ENCODE peak calls at places on chromosomes 12 and 14, in ten cellular contexts. X is cardiac muscle cell; F is K562; C is effector memory CD4-positive, alpha-beta T cell; O is right cardiac atrium; K is PC-3; N is uterus; Q is small intestine; R is mesenchymal stem cell; E is CD8-positive, alpha-beta T cell. P is an unnamed sample.
A peak's percentile ranks its signal among the peaks of the same experiment; 100 is the strongest.

GRCh38 chr14:80456200-80456599 is 244.9 kb upstream of the DIO2 start:
- DNase-seq in E (no peak), R (peak; percentile 39), Q (no peak), C (no peak), N (no peak), K (peak; percentile 52), X (peak; percentile 47), O (no peak), F (no peak), P (no peak)

GRCh38 chr12:101010881-101011280 is 199.2 kb downstream of the SLC5A8 start:
- DNase-seq in R (no peak), O (no peak), Q (no peak), F (no peak), K (no peak), E (no peak), N (no peak), X (no peak), C (no peak), P (no peak)

GRCh38 chr12:23141335-23141734 is 516.4 kb downstream of the ETNK1 start:
- DNase-seq in R (no peak), K (no peak), E (no peak), Q (no peak), N (no peak), X (no peak), F (no peak), C (no peak), O (no peak), P (no peak)

GRCh38 chr14:49863483-49864262 is 11.1 kb upstream of the NEMF start:
- DNase-seq in C (no peak), N (no peak), R (peak; percentile 29), X (no peak), Q (peak; percentile 37), E (no peak), F (peak; percentile 44), O (no peak), K (no peak), P (no peak)

GRCh38 chr14:42703501-42703900 is 1096.8 kb downstream of the LRFN5 start:
- DNase-seq in F (no peak), N (no peak), O (no peak), R (no peak), E (no peak), C (no peak), Q (no peak), X (no peak), K (no peak), P (no peak)

GRCh38 chr14:91004987-91005386 is 55.5 kb downstream of the RPS6KA5 start:
- DNase-seq in C (no peak), F (no peak), X (no peak), E (no peak), Q (no peak), R (no peak), O (no peak), K (no peak), N (no peak), P (no peak)

GRCh38 chr12:8123124-8123888 is at the start of gene CLEC4A:
- DNase-seq in K (no peak), R (no peak), X (no peak), Q (no peak), C (no peak), O (no peak), E (no peak), N (no peak), F (no peak), P (no peak)

GRCh38 chr12:62722971-62723680 is 211.8 kb downstream of the PPM1H start:
- DNase-seq in Q (no peak), R (no peak), F (no peak), E (no peak), K (peak; percentile 64), C (no peak), O (no peak), N (no peak), X (no peak), P (no peak)

GRCh38 chr12:2633176-2633824 is 161.5 kb upstream of the FKBP4 start:
- DNase-seq in F (no peak), N (no peak), O (no peak), Q (peak; percentile 43), C (no peak), K (no peak), X (no peak), R (no peak), E (no peak), P (peak; percentile 61)

GRCh38 chr12:17108877-17109520 is 503.0 kb upstream of the LMO3 start:
- DNase-seq in N (no peak), Q (no peak), R (no peak), E (no peak), K (peak; percentile 62), X (no peak), O (no peak), F (no peak), C (no peak), P (no peak)

GRCh38 chr12:54830199-54830598 is 24.1 kb upstream of the MUCL1 start:
- DNase-seq in O (no peak), R (no peak), E (no peak), N (no peak), F (no peak), C (no peak), X (no peak), Q (no peak), K (no peak), P (no peak)

GRCh38 chr12:85280138-85280983 is at the start of gene ALX1:
- DNase-seq in Q (peak; percentile 42), E (no peak), C (no peak), R (peak; percentile 57), K (no peak), O (peak; percentile 43), F (no peak), N (peak; percentile 45), X (peak; percentile 17), P (no peak)

GRCh38 chr14:63178912-63179311 is 25.3 kb upstream of the RHOJ start:
- DNase-seq in R (no peak), F (no peak), N (no peak), K (peak; percentile 78), O (no peak), X (peak; percentile 48), Q (no peak), E (no peak), C (no peak), P (peak; percentile 82)
- H3K27ac ChIP-seq in R (no peak overlapping the region), F (no peak overlapping the region), N (peak overlapping the region; percentile 46), K (peak overlapping the region; percentile 75), O (no peak overlapping the region), X (no peak overlapping the region), Q (no peak overlapping the region), E (no peak overlapping the region), C (no peak overlapping the region), P (peak overlapping the region; percentile 80)

DNA sequence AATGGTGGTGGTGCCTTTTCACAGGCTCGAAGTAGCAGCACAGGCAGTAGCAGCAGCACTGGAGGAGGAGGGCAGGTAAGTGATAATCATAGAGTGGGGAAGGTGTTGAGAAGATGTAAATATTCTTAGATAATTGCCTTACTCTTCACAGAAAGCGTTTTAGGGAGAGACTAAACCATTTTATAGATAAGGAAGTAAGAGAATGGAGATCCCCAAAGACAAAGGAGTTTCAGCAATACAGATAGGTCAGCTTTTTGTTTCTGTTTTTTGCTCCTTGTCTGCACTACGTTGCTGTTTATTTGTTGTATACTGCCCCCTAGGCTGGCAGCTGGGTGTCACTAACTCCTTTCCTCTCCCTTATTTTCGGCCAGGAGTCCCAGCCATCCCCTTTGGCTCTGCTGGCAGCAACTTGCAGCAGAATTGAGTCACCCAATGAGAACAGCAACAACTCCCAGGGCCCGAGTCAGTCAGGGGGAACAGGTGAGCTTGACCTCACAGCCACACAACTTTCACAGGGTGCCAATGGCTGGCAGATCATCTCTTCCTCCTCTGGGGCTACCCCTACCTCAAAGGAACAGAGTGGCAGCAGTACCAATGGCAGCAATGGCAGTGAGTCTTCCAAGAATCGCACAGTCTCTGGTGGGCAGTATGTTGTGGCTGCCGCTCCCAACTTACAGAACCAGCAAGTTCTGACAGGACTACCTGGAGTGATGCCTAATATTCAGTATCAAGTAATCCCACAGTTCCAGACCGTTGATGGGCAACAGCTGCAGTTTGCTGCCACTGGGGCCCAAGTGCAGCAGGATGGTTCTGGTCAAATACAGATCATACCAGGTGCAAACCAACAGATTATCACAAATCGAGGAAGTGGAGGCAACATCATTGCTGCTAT is 2.0 kb downstream of the SP1 start:
- DNase-seq in K (peak; percentile 72), E (peak; percentile 9), X (peak; percentile 80), R (peak; percentile 67), N (peak; percentile 46), C (peak; percentile 26), Q (peak; percentile 66), F (no peak), O (no peak), P (peak; percentile 77)
- H3K4me3 ChIP-seq in K (peak overlapping the region; percentile 71), E (no peak overlapping the region), X (peak overlapping the region; percentile 69), R (peak overlapping the region; percentile 77), N (peak overlapping the region; percentile 49), C (no peak overlapping the region), Q (peak overlapping the region; percentile 55), F (peak overlapping the region; percentile 62), O (peak overlapping the region; percentile 97), P (peak overlapping the region; percentile 50)

GRCh38 chr14:53621433-53621832 is 335.2 kb downstream of the BMP4 start:
- DNase-seq in X (no peak), Q (no peak), N (no peak), R (no peak), O (no peak), F (no peak), C (no peak), E (no peak), K (no peak), P (no peak)
- H3K4me1 ChIP-seq in X (no peaks in the 10 kb centered on the region), Q (no peaks in the 10 kb centered on the region), N (no peaks in the 10 kb centered on the region), R (peaks cover 9% of the 10 kb centered on the region), O (peaks cover 3% of the 10 kb centered on the region), F (no peaks in the 10 kb centered on the region), C (no peaks in the 10 kb centered on the region), E (no peaks in the 10 kb centered on the region), K (peaks cover 4% of the 10 kb centered on the region), P (no peaks in the 10 kb centered on the region)

DNA sequence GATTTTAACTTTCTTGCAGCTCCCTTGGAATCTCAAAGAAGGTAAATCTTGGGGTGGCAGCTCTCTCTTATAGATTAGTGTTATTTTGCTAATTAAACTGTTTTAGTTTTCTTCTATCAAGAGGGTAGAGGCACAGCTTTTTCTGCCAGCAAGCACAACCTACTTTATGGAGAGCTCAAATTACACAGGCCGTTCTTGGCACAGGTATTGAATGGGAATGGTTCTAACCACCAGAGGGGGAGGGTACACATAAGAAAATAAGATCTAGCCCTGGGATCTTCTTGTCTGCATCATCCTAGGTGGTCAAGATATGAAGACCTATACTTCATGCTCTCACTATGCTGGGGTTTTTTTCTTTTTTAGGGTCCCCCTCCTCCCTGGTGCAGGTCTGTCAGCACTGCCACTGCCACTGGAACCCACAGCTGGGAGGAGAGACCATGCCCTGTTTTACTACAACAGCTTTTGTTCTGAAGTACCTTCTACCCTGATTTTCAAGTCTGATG is 48.6 kb upstream of the STAC3 start:
- DNase-seq in K (peak; percentile 66), X (peak; percentile 10), F (no peak), E (no peak), C (no peak), O (no peak), R (no peak), N (no peak), Q (no peak), P (no peak)
- H3K27ac ChIP-seq in K (no peak overlapping the region), X (no peak overlapping the region), F (no peak overlapping the region), E (no peak overlapping the region), C (no peak overlapping the region), O (no peak overlapping the region), R (no peak overlapping the region), N (no peak overlapping the region), Q (no peak overlapping the region), P (no peak overlapping the region)

P was measured in RWPE2.